ENCODE peak calls at places on chromosomes 16 and 17, in eight cellular contexts. One of them, this sample, is unnamed.

GRCh38 chr16:22328081-22328725 is 31.0 kb downstream of the POLR3E start:
- DNase-seq in cardiac muscle cell: no peak
- DNase-seq in prostate gland: no peak
- DNase-seq in kidney: no peak
- DNase-seq in B cell: no peak
- DNase-seq in sigmoid colon: no peak
- DNase-seq in GM23338: no peak
- DNase-seq in endodermal cell: no peak
- DNase-seq in this sample: no peak

GRCh38 chr16:22220076-22220453 is 14.0 kb downstream of the EEF2K start:
- DNase-seq in cardiac muscle cell: peak
- DNase-seq in prostate gland: no peak
- DNase-seq in kidney: peak
- DNase-seq in B cell: no peak
- DNase-seq in sigmoid colon: peak
- DNase-seq in GM23338: no peak
- DNase-seq in endodermal cell: no peak
- DNase-seq in this sample: no peak

GRCh38 chr17:83201206-83202001 is 122.0 kb downstream of the METRNL start:
- DNase-seq in cardiac muscle cell: no peak
- DNase-seq in prostate gland: peak
- DNase-seq in kidney: peak
- DNase-seq in B cell: no peak
- DNase-seq in sigmoid colon: peak
- DNase-seq in GM23338: no peak
- DNase-seq in endodermal cell: no peak
- DNase-seq in this sample: no peak

GRCh38 chr17:74433421-74434121 is 1.7 kb downstream of the GPRC5C start:
- DNase-seq in cardiac muscle cell: peak
- DNase-seq in prostate gland: no peak
- DNase-seq in kidney: peak
- DNase-seq in B cell: no peak
- DNase-seq in sigmoid colon: no peak
- DNase-seq in GM23338: peak
- DNase-seq in endodermal cell: peak
- DNase-seq in this sample: no peak

GRCh38 chr17:9284884-9285283 is 263.6 kb downstream of the NTN1 start:
- DNase-seq in cardiac muscle cell: no peak
- DNase-seq in prostate gland: no peak
- DNase-seq in kidney: no peak
- DNase-seq in B cell: no peak
- DNase-seq in sigmoid colon: no peak
- DNase-seq in GM23338: peak
- DNase-seq in endodermal cell: peak
- DNase-seq in this sample: no peak

GRCh38 chr17:43356999-43357398 is 41.8 kb upstream of the ARL4D start:
- DNase-seq in cardiac muscle cell: no peak
- DNase-seq in prostate gland: no peak
- DNase-seq in kidney: no peak
- DNase-seq in B cell: no peak
- DNase-seq in sigmoid colon: no peak
- DNase-seq in GM23338: no peak
- DNase-seq in endodermal cell: no peak
- DNase-seq in this sample: no peak

GRCh38 chr17:65029605-65030308 is 26.8 kb downstream of the GNA13 start:
- DNase-seq in cardiac muscle cell: no peak
- DNase-seq in prostate gland: no peak
- DNase-seq in kidney: no peak
- DNase-seq in B cell: no peak
- DNase-seq in sigmoid colon: no peak
- DNase-seq in GM23338: no peak
- DNase-seq in endodermal cell: no peak
- DNase-seq in this sample: no peak

GRCh38 chr16:50620646-50621451 is 60.3 kb downstream of the SNX20 start:
- DNase-seq in cardiac muscle cell: no peak
- DNase-seq in prostate gland: no peak
- DNase-seq in kidney: no peak
- DNase-seq in B cell: no peak
- DNase-seq in sigmoid colon: no peak
- DNase-seq in GM23338: no peak
- DNase-seq in endodermal cell: no peak
- DNase-seq in this sample: no peak

GRCh38 chr16:1416521-1416941 is 2.0 kb upstream of the UNKL start:
- DNase-seq in cardiac muscle cell: no peak
- DNase-seq in prostate gland: no peak
- DNase-seq in kidney: no peak
- DNase-seq in B cell: no peak
- DNase-seq in sigmoid colon: no peak
- DNase-seq in GM23338: no peak
- DNase-seq in endodermal cell: no peak
- DNase-seq in this sample: no peak

GRCh38 chr16:89054261-89054661 is 39.4 kb upstream of the ACSF3 start:
- DNase-seq in cardiac muscle cell: no peak
- DNase-seq in prostate gland: no peak
- DNase-seq in kidney: no peak
- DNase-seq in B cell: no peak
- DNase-seq in sigmoid colon: no peak
- DNase-seq in GM23338: no peak
- DNase-seq in endodermal cell: no peak
- DNase-seq in this sample: no peak

GRCh38 chr16:60771138-60771537 is 1265.1 kb downstream of the CDH8 start:
- DNase-seq in cardiac muscle cell: no peak
- DNase-seq in prostate gland: no peak
- DNase-seq in kidney: no peak
- DNase-seq in B cell: no peak
- DNase-seq in sigmoid colon: no peak
- DNase-seq in GM23338: no peak
- DNase-seq in endodermal cell: no peak
- DNase-seq in this sample: no peak

GRCh38 chr16:3099732-3100499 is 822 bp upstream of the ZSCAN10 start:
- DNase-seq in cardiac muscle cell: peak
- DNase-seq in prostate gland: peak
- DNase-seq in kidney: peak
- DNase-seq in B cell: peak
- DNase-seq in sigmoid colon: peak
- DNase-seq in GM23338: peak
- DNase-seq in endodermal cell: peak
- DNase-seq in this sample: no peak

GRCh38 chr16:51181495-51181795 is 30.4 kb upstream of the SALL1 start:
- DNase-seq in cardiac muscle cell: no peak
- DNase-seq in prostate gland: no peak
- DNase-seq in kidney: no peak
- DNase-seq in B cell: no peak
- DNase-seq in sigmoid colon: no peak
- DNase-seq in GM23338: peak
- DNase-seq in endodermal cell: peak
- DNase-seq in this sample: no peak

GRCh38 chr17:48191362-48191761 is 83.8 kb downstream of the SNX11 start:
- DNase-seq in cardiac muscle cell: no peak
- DNase-seq in prostate gland: no peak
- DNase-seq in kidney: no peak
- DNase-seq in B cell: no peak
- DNase-seq in sigmoid colon: no peak
- DNase-seq in GM23338: no peak
- DNase-seq in endodermal cell: no peak
- DNase-seq in this sample: no peak

GRCh38 chr17:79970576-79971068 is 65.0 kb downstream of the TBC1D16 start:
- DNase-seq in cardiac muscle cell: peak
- DNase-seq in prostate gland: no peak
- DNase-seq in kidney: no peak
- DNase-seq in B cell: peak
- DNase-seq in sigmoid colon: no peak
- DNase-seq in GM23338: peak
- DNase-seq in endodermal cell: peak
- DNase-seq in this sample: peak

GRCh38 chr16:1225051-1225451 is at the start of gene TPSG1:
- DNase-seq in cardiac muscle cell: no peak
- DNase-seq in prostate gland: no peak
- DNase-seq in kidney: no peak
- DNase-seq in B cell: no peak
- DNase-seq in sigmoid colon: no peak
- DNase-seq in GM23338: no peak
- DNase-seq in endodermal cell: no peak
- DNase-seq in this sample: no peak

GRCh38 chr17:15048381-15048780 is 216.7 kb downstream of the PMP22 start:
- DNase-seq in cardiac muscle cell: no peak
- DNase-seq in prostate gland: no peak
- DNase-seq in kidney: no peak
- DNase-seq in B cell: no peak
- DNase-seq in sigmoid colon: no peak
- DNase-seq in GM23338: peak
- DNase-seq in endodermal cell: no peak
- DNase-seq in this sample: no peak
- TF ChIP-seq CTCF in cardiac muscle cell: no peak
- TF ChIP-seq CTCF in prostate gland: no peak
- TF ChIP-seq CTCF in kidney: no peak
- TF ChIP-seq CTCF in B cell: no peak
- TF ChIP-seq CTCF in sigmoid colon: no peak
- TF ChIP-seq CTCF in GM23338: peak
- TF ChIP-seq CTCF in endodermal cell: peak
- TF ChIP-seq CTCF in this sample: peak

GRCh38 chr17:39177256-39177655 is 11.3 kb upstream of the ARL5C start:
- DNase-seq in cardiac muscle cell: peak
- DNase-seq in prostate gland: no peak
- DNase-seq in kidney: no peak
- DNase-seq in B cell: peak
- DNase-seq in sigmoid colon: no peak
- DNase-seq in GM23338: peak
- DNase-seq in endodermal cell: peak
- DNase-seq in this sample: no peak

GRCh38 chr17:39173539-39174274 is 7.7 kb upstream of the ARL5C start:
- DNase-seq in cardiac muscle cell: no peak
- DNase-seq in prostate gland: no peak
- DNase-seq in kidney: no peak
- DNase-seq in B cell: no peak
- DNase-seq in sigmoid colon: no peak
- DNase-seq in GM23338: no peak
- DNase-seq in endodermal cell: no peak
- DNase-seq in this sample: no peak

GRCh38 chr17:39171933-39172332 is 6.0 kb upstream of the ARL5C start:
- DNase-seq in cardiac muscle cell: no peak
- DNase-seq in prostate gland: no peak
- DNase-seq in kidney: no peak
- DNase-seq in B cell: no peak
- DNase-seq in sigmoid colon: no peak
- DNase-seq in GM23338: no peak
- DNase-seq in endodermal cell: peak
- DNase-seq in this sample: no peak

GRCh38 chr17:39175695-39176093 is 9.7 kb upstream of the ARL5C start:
- DNase-seq in cardiac muscle cell: no peak
- DNase-seq in prostate gland: no peak
- DNase-seq in kidney: no peak
- DNase-seq in B cell: no peak
- DNase-seq in sigmoid colon: no peak
- DNase-seq in GM23338: no peak
- DNase-seq in endodermal cell: peak
- DNase-seq in this sample: no peak

DNA sequence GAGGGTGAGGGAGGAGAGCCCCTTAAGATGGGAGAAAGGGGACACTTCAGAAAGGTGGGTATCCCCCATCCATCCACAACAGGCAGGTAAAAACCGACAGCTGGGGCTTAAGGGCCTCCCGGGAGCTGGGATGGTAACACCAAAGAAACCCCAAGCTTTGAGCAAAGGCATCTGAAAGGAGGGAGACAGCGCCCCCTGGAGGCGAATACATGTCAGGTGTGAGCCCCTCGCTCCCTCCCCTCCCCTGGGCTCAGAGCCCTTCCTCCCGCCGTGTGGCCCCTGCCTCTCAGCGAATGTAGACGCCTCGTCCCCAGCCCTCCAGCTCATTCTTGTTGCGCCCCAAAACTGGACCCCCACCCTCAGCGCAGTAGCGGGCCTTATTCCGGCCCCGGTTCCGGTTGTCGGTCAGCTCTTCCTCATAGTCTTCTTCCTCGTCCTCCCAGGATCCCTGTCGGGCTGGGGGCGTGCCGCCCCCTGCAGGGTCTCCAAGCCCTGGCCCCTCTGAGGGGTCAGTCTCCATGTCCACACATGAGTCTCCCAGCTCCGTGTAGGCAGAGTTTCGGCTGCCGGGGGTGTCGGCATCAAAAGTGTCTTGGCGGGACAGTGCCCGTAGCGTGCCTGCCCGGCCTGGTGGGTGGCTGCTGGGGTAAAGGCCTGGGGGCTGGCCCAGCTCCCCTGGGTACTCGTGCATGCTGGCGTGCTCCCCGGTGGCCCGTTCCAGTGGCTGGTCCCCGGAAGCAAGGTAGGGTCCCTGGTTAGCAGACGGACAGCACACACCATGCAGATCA is 9.1 kb upstream of the ARL5C start:
- DNase-seq in cardiac muscle cell: peak
- DNase-seq in prostate gland: peak
- DNase-seq in kidney: peak
- DNase-seq in B cell: peak
- DNase-seq in sigmoid colon: peak
- DNase-seq in GM23338: peak
- DNase-seq in endodermal cell: peak
- DNase-seq in this sample: no peak
- TF ChIP-seq CTCF in cardiac muscle cell: peak
- TF ChIP-seq CTCF in prostate gland: peak
- TF ChIP-seq CTCF in kidney: peak
- TF ChIP-seq CTCF in B cell: peak
- TF ChIP-seq CTCF in sigmoid colon: peak
- TF ChIP-seq CTCF in GM23338: peak
- TF ChIP-seq CTCF in endodermal cell: peak
- TF ChIP-seq CTCF in this sample: peak

DNA sequence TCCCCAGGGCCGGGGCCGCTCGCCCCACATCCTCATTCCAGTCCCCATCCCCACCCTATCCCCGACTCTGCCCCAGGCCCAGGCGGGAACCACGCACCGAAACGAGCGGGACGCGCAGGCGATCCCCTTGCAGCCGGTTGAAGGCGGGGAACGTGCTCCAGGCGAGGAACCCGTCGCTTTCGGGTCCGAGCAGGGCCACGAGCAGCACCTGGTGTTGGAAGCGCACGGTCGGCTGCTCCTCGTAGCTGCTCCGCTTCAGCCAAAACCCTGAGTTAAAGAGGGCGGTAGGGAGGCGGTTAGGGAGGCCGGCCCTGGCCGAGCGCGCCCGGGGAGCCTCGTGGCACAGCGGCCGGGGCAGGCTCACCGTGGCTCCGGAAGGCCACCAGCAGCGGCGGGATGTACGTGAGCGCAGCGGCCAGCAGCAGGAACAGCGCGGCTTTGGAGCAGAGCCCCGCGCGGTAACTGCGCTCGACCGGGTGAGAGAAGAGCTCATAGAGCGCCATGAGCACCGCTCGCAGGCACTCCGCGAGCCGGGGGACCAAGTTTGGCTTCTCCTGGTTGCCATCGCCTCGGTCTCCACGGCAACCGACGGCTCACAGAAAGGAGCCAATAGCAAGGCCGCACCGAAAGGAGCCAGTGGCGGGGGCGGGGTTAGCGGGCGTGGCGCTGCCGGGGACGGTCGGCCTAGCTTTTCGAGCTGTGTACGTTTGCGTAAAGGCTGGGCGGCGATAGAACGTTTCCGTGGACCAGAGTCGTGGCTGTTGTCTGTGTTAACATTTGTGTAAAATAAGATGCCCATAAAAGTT is at the start of gene TMEM231:
- DNase-seq in cardiac muscle cell: peak
- DNase-seq in prostate gland: peak
- DNase-seq in kidney: peak
- DNase-seq in B cell: peak
- DNase-seq in sigmoid colon: peak
- DNase-seq in GM23338: peak
- DNase-seq in endodermal cell: peak
- DNase-seq in this sample: peak
- TF ChIP-seq CTCF in cardiac muscle cell: no peak
- TF ChIP-seq CTCF in prostate gland: no peak
- TF ChIP-seq CTCF in kidney: no peak
- TF ChIP-seq CTCF in B cell: peak
- TF ChIP-seq CTCF in sigmoid colon: no peak
- TF ChIP-seq CTCF in GM23338: no peak
- TF ChIP-seq CTCF in endodermal cell: peak
- TF ChIP-seq CTCF in this sample: no peak

GRCh38 chr17:39194089-39194984 is 3.1 kb downstream of the CACNB1 start:
- DNase-seq in cardiac muscle cell: peak
- DNase-seq in prostate gland: no peak
- DNase-seq in kidney: no peak
- DNase-seq in B cell: no peak
- DNase-seq in sigmoid colon: peak
- DNase-seq in GM23338: peak
- DNase-seq in endodermal cell: peak
- DNase-seq in this sample: no peak
- TF ChIP-seq CTCF in cardiac muscle cell: peak
- TF ChIP-seq CTCF in prostate gland: no peak
- TF ChIP-seq CTCF in kidney: no peak
- TF ChIP-seq CTCF in B cell: no peak
- TF ChIP-seq CTCF in sigmoid colon: peak
- TF ChIP-seq CTCF in GM23338: peak
- TF ChIP-seq CTCF in endodermal cell: peak
- TF ChIP-seq CTCF in this sample: peak